ENCODE peak calls at places on chromosomes 12 and 14, in six cellular contexts. W is Caco-2, D is lower lobe of right lung, J is ovary, C is uterus, Y is astrocyte. A is an unnamed sample.
A peak's percentile ranks its signal among the peaks of the same experiment; 100 is the strongest.

GRCh38 chr14:35333797-35334743 is 41.9 kb downstream of the PSMA6 start:
- DNase-seq in W (no peak), D (no peak), J (peak; percentile 44), C (no peak), Y (no peak), A (no peak)

GRCh38 chr12:13282861-13283260 is 86.3 kb downstream of the EMP1 start:
- DNase-seq in W (no peak), D (no peak), J (no peak), C (no peak), Y (no peak), A (no peak)

GRCh38 chr12:65876898-65877721 is 52.8 kb downstream of the HMGA2 start:
- DNase-seq in W (peak; percentile 85), D (no peak), J (peak; percentile 64), C (no peak), Y (peak; percentile 74), A (peak; percentile 75)

GRCh38 chr12:10919809-10920208 is 9.2 kb upstream of the PRH2 start:
- DNase-seq in W (no peak), D (no peak), J (no peak), C (no peak), Y (no peak), A (no peak)

GRCh38 chr12:108091351-108091750 is 37.7 kb upstream of the WSCD2 start:
- DNase-seq in W (no peak), D (no peak), J (no peak), C (no peak), Y (no peak), A (no peak)

GRCh38 chr12:9742665-9743064 is 9.8 kb upstream of the CLECL1 start:
- DNase-seq in W (no peak), D (no peak), J (no peak), C (no peak), Y (no peak), A (no peak)

GRCh38 chr14:87869619-87870583 is 123.1 kb downstream of the GALC start:
- DNase-seq in W (no peak), D (no peak), J (no peak), C (peak; percentile 29), Y (peak; percentile 92), A (no peak)

GRCh38 chr14:32367501-32367900 is 38.4 kb downstream of the AKAP6 start:
- DNase-seq in W (no peak), D (no peak), J (no peak), C (no peak), Y (peak; percentile 33), A (no peak)

GRCh38 chr14:39617537-39617936 is 185.3 kb upstream of the FBXO33 start:
- DNase-seq in W (no peak), D (no peak), J (no peak), C (no peak), Y (no peak), A (no peak)

GRCh38 chr12:31008961-31009840 is 64.5 kb upstream of the DDX11 start:
- DNase-seq in W (no peak), D (peak; percentile 20), J (no peak), C (no peak), Y (no peak), A (no peak)

GRCh38 chr14:100711117-100711462 is 15.6 kb upstream of the DLK1 start:
- DNase-seq in W (no peak), D (no peak), J (peak; percentile 88), C (no peak), Y (no peak), A (no peak)

GRCh38 chr12:129771238-129771637 is 132.6 kb downstream of the TMEM132D start:
- DNase-seq in W (no peak), D (no peak), J (no peak), C (no peak), Y (no peak), A (no peak)

GRCh38 chr12:66103011-66103913 is 27.3 kb downstream of the LLPH start:
- DNase-seq in W (no peak), D (no peak), J (no peak), C (no peak), Y (no peak), A (peak; percentile 10)

GRCh38 chr14:91303091-91303923 is 58.8 kb upstream of the GPR68 start:
- DNase-seq in W (peak; percentile 79), D (peak; percentile 41), J (no peak), C (peak; percentile 48), Y (no peak), A (peak; percentile 66)

GRCh38 chr12:29148065-29148957 is 767 bp upstream of the FAR2 start:
- DNase-seq in W (no peak), D (peak; percentile 60), J (no peak), C (peak; percentile 52), Y (no peak), A (peak; percentile 51)

GRCh38 chr14:76811561-76811960 is 1.1 kb downstream of the ANGEL1 start:
- DNase-seq in W (no peak), D (no peak), J (no peak), C (no peak), Y (peak; percentile 38), A (no peak)

GRCh38 chr12:121170581-121171260 is 38.0 kb downstream of the P2RX7 start:
- DNase-seq in W (no peak), D (no peak), J (no peak), C (no peak), Y (peak; percentile 71), A (no peak)

GRCh38 chr12:41661141-41661540 is 473.0 kb downstream of the PDZRN4 start:
- DNase-seq in W (no peak), D (no peak), J (no peak), C (no peak), Y (no peak), A (no peak)

GRCh38 chr14:104843442-104844305 is 21.4 kb upstream of the CEP170B start:
- DNase-seq in W (no peak), D (no peak), J (no peak), C (peak; percentile 14), Y (no peak), A (no peak)
- H3K4me3 ChIP-seq in W (peak overlapping the region; percentile 28), D (peak overlapping the region; percentile 49), J (no peak overlapping the region), C (peak overlapping the region; percentile 19), Y (no peak overlapping the region), A (no peak overlapping the region)

GRCh38 chr12:50894216-50894615 is 51.5 kb downstream of the TMPRSS12 start:
- DNase-seq in W (no peak), D (no peak), J (no peak), C (no peak), Y (no peak), A (no peak)
- H3K4me1 ChIP-seq in W (no peaks in the 10 kb centered on the region), D (no peaks in the 10 kb centered on the region), J (no peaks in the 10 kb centered on the region), C (no peaks in the 10 kb centered on the region), Y (no peaks in the 10 kb centered on the region), A (no peaks in the 10 kb centered on the region)

GRCh38 chr12:53935562-53936341 is 2.9 kb upstream of the HOXC13 start:
- DNase-seq in W (no peak), D (no peak), J (no peak), C (no peak), Y (no peak), A (no peak)

GRCh38 chr12:53932915-53933314 is 5.7 kb upstream of the HOXC13 start:
- DNase-seq in W (no peak), D (no peak), J (no peak), C (no peak), Y (no peak), A (no peak)

GRCh38 chr12:53929527-53929926 is 9.1 kb upstream of the HOXC13 start:
- DNase-seq in W (no peak), D (no peak), J (no peak), C (no peak), Y (no peak), A (no peak)

GRCh38 chr12:53930591-53931255 is 7.9 kb upstream of the HOXC13 start:
- DNase-seq in W (no peak), D (no peak), J (no peak), C (no peak), Y (no peak), A (no peak)

GRCh38 chr12:53931844-53932581 is 6.6 kb upstream of the HOXC13 start:
- DNase-seq in W (no peak), D (no peak), J (no peak), C (no peak), Y (no peak), A (no peak)
- H3K27me3 ChIP-seq in W (no peaks in the 10 kb centered on the region), D (peaks cover 100% of the 10 kb centered on the region), J (peaks cover 22% of the 10 kb centered on the region), C (peaks cover 95% of the 10 kb centered on the region), Y (peaks cover 97% of the 10 kb centered on the region), A (peaks cover 69% of the 10 kb centered on the region)

DNA sequence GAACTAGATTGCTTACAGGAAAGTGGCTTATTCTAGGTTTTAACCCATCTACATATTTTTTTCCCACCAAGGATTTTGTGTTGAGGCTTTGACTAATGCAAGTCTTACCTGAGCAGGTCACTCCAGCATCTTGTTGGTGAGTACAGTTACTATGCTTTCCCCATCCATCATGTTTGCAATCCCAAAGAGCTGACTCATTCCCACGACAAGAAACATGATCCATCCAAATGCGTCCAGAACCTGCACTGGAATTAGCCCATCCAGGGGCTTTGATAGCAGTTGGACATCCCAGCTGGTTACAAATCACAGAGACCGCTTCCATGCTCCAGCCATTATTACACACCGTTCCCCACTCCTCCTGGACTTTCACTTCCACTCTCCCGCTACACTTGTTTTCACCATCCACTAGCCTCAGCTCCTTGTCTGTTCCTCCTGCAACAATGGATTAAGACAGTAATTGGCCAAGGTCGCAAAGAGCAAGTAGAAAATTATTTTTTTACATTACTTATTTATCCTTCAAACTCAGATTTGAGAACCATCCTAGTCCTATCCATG is 2.5 kb downstream of the CD163 start:
- DNase-seq in W (no peak), D (no peak), J (no peak), C (no peak), Y (peak; percentile 9), A (no peak)
- H3K4me3 ChIP-seq in W (no peak overlapping the region), D (peak overlapping the region; percentile 29), J (no peak overlapping the region), C (no peak overlapping the region), Y (no peak overlapping the region), A (no peak overlapping the region)

GRCh38 chr12:104737113-104737512 is 221.0 kb downstream of the SLC41A2 start:
- DNase-seq in W (no peak), D (no peak), J (no peak), C (no peak), Y (no peak), A (no peak)
- H3K4me1 ChIP-seq in W (no peaks in the 10 kb centered on the region), D (peaks cover 62% of the 10 kb centered on the region), J (peaks cover 3% of the 10 kb centered on the region), C (peaks cover 18% of the 10 kb centered on the region), Y (peaks cover 10% of the 10 kb centered on the region), A (no peaks in the 10 kb centered on the region)

A was measured in HAP-1.